ENCODE peak calls at places on chromosomes 5 and 9, in ten cellular contexts. T is sigmoid colon, W is GM10248, S is heart left ventricle, Z is kidney, H is neural crest cell, L is endodermal cell, F is ovary, X is left ventricle myocardium inferior, K is Calu3. U is an unnamed sample.

GRCh38 chr9:556199-556598 is 285.3 kb upstream of the DMRT1 start:
- DNase-seq in T (no peak), W (no peak), S (no peak), Z (no peak), H (no peak), L (no peak), F (no peak), X (no peak), K (no peak), U (no peak)

GRCh38 chr9:97564291-97565175 is 63.1 kb downstream of the TMOD1 start:
- DNase-seq in T (peak), W (no peak), S (no peak), Z (no peak), H (no peak), L (peak), F (no peak), X (no peak), K (no peak), U (no peak)

GRCh38 chr5:170265527-170265926 is 32.0 kb downstream of the LCP2 start:
- DNase-seq in T (peak), W (no peak), S (peak), Z (no peak), H (no peak), L (no peak), F (peak), X (peak), K (no peak), U (no peak)

GRCh38 chr5:555058-555623 is 30.9 kb upstream of the SLC9A3 start:
- DNase-seq in T (peak), W (no peak), S (no peak), Z (peak), H (no peak), L (peak), F (peak), X (no peak), K (peak), U (no peak)

GRCh38 chr5:80481019-80481893 is 6.6 kb upstream of the FAM151B start:
- DNase-seq in T (no peak), W (peak), S (no peak), Z (no peak), H (peak), L (peak), F (no peak), X (no peak), K (peak), U (no peak)

GRCh38 chr5:132484386-132484715 is 6.2 kb downstream of the IRF1 start:
- DNase-seq in T (peak), W (no peak), S (peak), Z (no peak), H (no peak), L (no peak), F (peak), X (peak), K (no peak), U (no peak)

GRCh38 chr9:101628173-101628572 is 33.4 kb upstream of the PPP3R2 start:
- DNase-seq in T (no peak), W (no peak), S (no peak), Z (no peak), H (no peak), L (no peak), F (no peak), X (no peak), K (no peak), U (no peak)

GRCh38 chr5:28499764-28500290 is 1461.4 kb upstream of the CDH9 start:
- DNase-seq in T (no peak), W (no peak), S (no peak), Z (no peak), H (no peak), L (no peak), F (no peak), X (no peak), K (no peak), U (no peak)

GRCh38 chr9:37414503-37414943 is 8.0 kb upstream of the GRHPR start:
- DNase-seq in T (no peak), W (no peak), S (no peak), Z (no peak), H (no peak), L (peak), F (no peak), X (no peak), K (no peak), U (no peak)

GRCh38 chr5:93601053-93601429 is 18.0 kb downstream of the NR2F1 start:
- DNase-seq in T (no peak), W (no peak), S (no peak), Z (no peak), H (no peak), L (no peak), F (no peak), X (no peak), K (no peak), U (no peak)

GRCh38 chr5:76746677-76747076 is 30.8 kb downstream of the F2R start:
- DNase-seq in T (no peak), W (no peak), S (no peak), Z (no peak), H (no peak), L (no peak), F (no peak), X (no peak), K (no peak), U (no peak)
- TF ChIP-seq CTCF in T (no peak), W (no peak), S (no peak), Z (no peak), H (peak), L (peak), F (no peak), X (no peak), K (no peak), U (no peak)

DNA sequence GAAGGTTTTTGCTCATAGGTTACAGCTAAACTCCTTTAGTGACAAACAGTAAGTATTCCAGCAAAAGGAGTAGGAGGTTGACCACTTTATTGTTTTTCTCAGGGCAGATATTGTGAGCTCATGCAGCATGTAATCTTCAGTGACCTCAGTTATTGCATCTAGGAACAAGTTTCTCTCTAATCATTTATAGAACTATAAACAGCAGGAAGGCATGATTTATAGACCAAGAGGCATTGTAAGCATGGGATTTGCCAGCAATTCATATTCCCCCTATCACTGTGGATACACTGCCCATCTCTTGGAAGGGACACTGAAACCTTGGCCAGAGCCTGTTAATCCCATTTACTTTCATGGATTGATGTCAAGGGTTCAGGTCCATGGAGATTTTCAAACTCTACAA is 15.4 kb upstream of the FAM170A start:
- DNase-seq in T (no peak), W (no peak), S (no peak), Z (no peak), H (no peak), L (no peak), F (no peak), X (no peak), K (no peak), U (no peak)
- TF ChIP-seq CTCF in T (no peak), W (no peak), S (no peak), Z (no peak), H (no peak), L (no peak), F (no peak), X (no peak), K (no peak), U (no peak)

GRCh38 chr9:114153761-114154596 is 1.4 kb upstream of the COL27A1 start:
- DNase-seq in T (no peak), W (no peak), S (no peak), Z (no peak), H (no peak), L (peak), F (no peak), X (no peak), K (peak), U (no peak)

GRCh38 chr9:114149181-114149580 is 6.2 kb upstream of the COL27A1 start:
- DNase-seq in T (no peak), W (no peak), S (no peak), Z (no peak), H (no peak), L (no peak), F (no peak), X (no peak), K (no peak), U (no peak)

GRCh38 chr9:114151426-114151956 is 3.8 kb upstream of the COL27A1 start:
- DNase-seq in T (no peak), W (no peak), S (no peak), Z (no peak), H (no peak), L (no peak), F (no peak), X (no peak), K (no peak), U (no peak)

GRCh38 chr9:114149765-114150340 is 5.5 kb upstream of the COL27A1 start:
- DNase-seq in T (no peak), W (no peak), S (no peak), Z (no peak), H (no peak), L (no peak), F (no peak), X (no peak), K (no peak), U (no peak)

GRCh38 chr9:114150608-114151007 is 4.7 kb upstream of the COL27A1 start:
- DNase-seq in T (no peak), W (no peak), S (no peak), Z (no peak), H (no peak), L (no peak), F (no peak), X (no peak), K (no peak), U (no peak)
- TF ChIP-seq CTCF in T (no peak), W (no peak), S (no peak), Z (no peak), H (no peak), L (peak), F (no peak), X (peak), K (no peak), U (no peak)

GRCh38 chr9:36099718-36100117 is 36.8 kb upstream of the GLIPR2 start:
- DNase-seq in T (no peak), W (no peak), S (no peak), Z (no peak), H (no peak), L (no peak), F (no peak), X (no peak), K (no peak), U (no peak)

GRCh38 chr9:36102742-36103495 is 33.6 kb upstream of the GLIPR2 start:
- DNase-seq in T (peak), W (peak), S (peak), Z (peak), H (peak), L (peak), F (peak), X (peak), K (peak), U (peak)

GRCh38 chr9:36101916-36102741 is 34.4 kb upstream of the GLIPR2 start:
- DNase-seq in T (no peak), W (no peak), S (no peak), Z (no peak), H (no peak), L (no peak), F (no peak), X (no peak), K (peak), U (no peak)

GRCh38 chr9:36100532-36100931 is 36.0 kb upstream of the GLIPR2 start:
- DNase-seq in T (no peak), W (no peak), S (no peak), Z (no peak), H (no peak), L (no peak), F (no peak), X (no peak), K (no peak), U (no peak)
- TF ChIP-seq CTCF in T (no peak), W (no peak), S (no peak), Z (no peak), H (no peak), L (peak), F (no peak), X (no peak), K (no peak), U (no peak)

U was measured in lower lobe of right lung.